ENCODE peak calls at places on chromosomes 2 and 18, in six cellular contexts. One of them, this sample, is unnamed.

GRCh38 chr2:10267036-10267435 is 35.7 kb upstream of the HPCAL1 start:
- DNase-seq in adrenal gland: no peak
- DNase-seq in IMR-90: no peak
- DNase-seq in heart left ventricle: no peak
- DNase-seq in hepatocyte: no peak
- DNase-seq in HAP-1: no peak
- DNase-seq in this sample: no peak

GRCh38 chr2:6452702-6453481 is 412.8 kb downstream of the CMPK2 start:
- DNase-seq in adrenal gland: no peak
- DNase-seq in IMR-90: peak; percentile 12
- DNase-seq in heart left ventricle: no peak
- DNase-seq in hepatocyte: no peak
- DNase-seq in HAP-1: no peak
- DNase-seq in this sample: no peak

GRCh38 chr2:74566423-74567085 is 12.0 kb downstream of the DOK1 start:
- DNase-seq in adrenal gland: no peak
- DNase-seq in IMR-90: peak; percentile 75
- DNase-seq in heart left ventricle: no peak
- DNase-seq in hepatocyte: no peak
- DNase-seq in HAP-1: no peak
- DNase-seq in this sample: no peak

GRCh38 chr2:70014959-70015358 is 53.5 kb upstream of the ASPRV1 start:
- DNase-seq in adrenal gland: no peak
- DNase-seq in IMR-90: no peak
- DNase-seq in heart left ventricle: no peak
- DNase-seq in hepatocyte: no peak
- DNase-seq in HAP-1: no peak
- DNase-seq in this sample: no peak

GRCh38 chr2:20624884-20625485 is 25.9 kb downstream of the HS1BP3 start:
- DNase-seq in adrenal gland: no peak
- DNase-seq in IMR-90: no peak
- DNase-seq in heart left ventricle: no peak
- DNase-seq in hepatocyte: no peak
- DNase-seq in HAP-1: no peak
- DNase-seq in this sample: no peak

GRCh38 chr2:28997237-28997846 is 16.2 kb downstream of the TOGARAM2 start:
- DNase-seq in adrenal gland: peak; percentile 32
- DNase-seq in IMR-90: peak; percentile 22
- DNase-seq in heart left ventricle: no peak
- DNase-seq in hepatocyte: no peak
- DNase-seq in HAP-1: no peak
- DNase-seq in this sample: no peak

GRCh38 chr2:190794466-190795184 is 86.0 kb upstream of the GLS start:
- DNase-seq in adrenal gland: no peak
- DNase-seq in IMR-90: peak; percentile 45
- DNase-seq in heart left ventricle: no peak
- DNase-seq in hepatocyte: no peak
- DNase-seq in HAP-1: no peak
- DNase-seq in this sample: no peak

GRCh38 chr18:55647331-55647730 is 59.3 kb upstream of the TCF4 start:
- DNase-seq in adrenal gland: no peak
- DNase-seq in IMR-90: no peak
- DNase-seq in heart left ventricle: no peak
- DNase-seq in hepatocyte: no peak
- DNase-seq in HAP-1: no peak
- DNase-seq in this sample: no peak

GRCh38 chr2:241817126-241817820 is 8.3 kb downstream of the NEU4 start:
- DNase-seq in adrenal gland: no peak
- DNase-seq in IMR-90: no peak
- DNase-seq in heart left ventricle: no peak
- DNase-seq in hepatocyte: no peak
- DNase-seq in HAP-1: no peak
- DNase-seq in this sample: no peak

GRCh38 chr2:30232027-30232800 is 880 bp downstream of the LBH start:
- DNase-seq in adrenal gland: peak; percentile 20
- DNase-seq in IMR-90: peak; percentile 47
- DNase-seq in heart left ventricle: peak; percentile 75
- DNase-seq in hepatocyte: peak; percentile 84
- DNase-seq in HAP-1: peak; percentile 75
- DNase-seq in this sample: peak; percentile 62

GRCh38 chr2:183283176-183283575 is 158.9 kb downstream of the NUP35 start:
- DNase-seq in adrenal gland: no peak
- DNase-seq in IMR-90: no peak
- DNase-seq in heart left ventricle: no peak
- DNase-seq in hepatocyte: no peak
- DNase-seq in HAP-1: no peak
- DNase-seq in this sample: no peak

GRCh38 chr18:64134044-64134757 is 14.7 kb downstream of the LINC00305 start:
- DNase-seq in adrenal gland: no peak
- DNase-seq in IMR-90: no peak
- DNase-seq in heart left ventricle: no peak
- DNase-seq in hepatocyte: no peak
- DNase-seq in HAP-1: no peak
- DNase-seq in this sample: no peak

GRCh38 chr2:171365778-171366177 is 68.0 kb downstream of the METTL8 start:
- DNase-seq in adrenal gland: no peak
- DNase-seq in IMR-90: no peak
- DNase-seq in heart left ventricle: no peak
- DNase-seq in hepatocyte: no peak
- DNase-seq in HAP-1: no peak
- DNase-seq in this sample: no peak

GRCh38 chr2:47298739-47299138 is 104.2 kb upstream of the MSH2 start:
- DNase-seq in adrenal gland: no peak
- DNase-seq in IMR-90: no peak
- DNase-seq in heart left ventricle: no peak
- DNase-seq in hepatocyte: no peak
- DNase-seq in HAP-1: no peak
- DNase-seq in this sample: no peak

GRCh38 chr2:173884403-173884802 is 80.8 kb downstream of the SP3 start:
- DNase-seq in adrenal gland: peak; percentile 84
- DNase-seq in IMR-90: peak; percentile 32
- DNase-seq in heart left ventricle: peak; percentile 69
- DNase-seq in hepatocyte: peak; percentile 29
- DNase-seq in HAP-1: peak; percentile 34
- DNase-seq in this sample: peak; percentile 70

GRCh38 chr2:201223089-201224073 is 37.0 kb upstream of the CASP8 start:
- DNase-seq in adrenal gland: no peak
- DNase-seq in IMR-90: no peak
- DNase-seq in heart left ventricle: no peak
- DNase-seq in hepatocyte: no peak
- DNase-seq in HAP-1: no peak
- DNase-seq in this sample: no peak

GRCh38 chr2:165401285-165401852 is 68.1 kb upstream of the CSRNP3 start:
- DNase-seq in adrenal gland: peak; percentile 41
- DNase-seq in IMR-90: peak; percentile 79
- DNase-seq in heart left ventricle: no peak
- DNase-seq in hepatocyte: peak; percentile 88
- DNase-seq in HAP-1: peak; percentile 75
- DNase-seq in this sample: peak; percentile 81

GRCh38 chr2:107466241-107466640 is 360.5 kb upstream of the RGPD4 start:
- DNase-seq in adrenal gland: no peak
- DNase-seq in IMR-90: no peak
- DNase-seq in heart left ventricle: no peak
- DNase-seq in hepatocyte: no peak
- DNase-seq in HAP-1: no peak
- DNase-seq in this sample: no peak

GRCh38 chr2:102950547-102950946 is 188.7 kb downstream of the TMEM182 start:
- DNase-seq in adrenal gland: no peak
- DNase-seq in IMR-90: no peak
- DNase-seq in heart left ventricle: no peak
- DNase-seq in hepatocyte: no peak
- DNase-seq in HAP-1: no peak
- DNase-seq in this sample: no peak

DNA sequence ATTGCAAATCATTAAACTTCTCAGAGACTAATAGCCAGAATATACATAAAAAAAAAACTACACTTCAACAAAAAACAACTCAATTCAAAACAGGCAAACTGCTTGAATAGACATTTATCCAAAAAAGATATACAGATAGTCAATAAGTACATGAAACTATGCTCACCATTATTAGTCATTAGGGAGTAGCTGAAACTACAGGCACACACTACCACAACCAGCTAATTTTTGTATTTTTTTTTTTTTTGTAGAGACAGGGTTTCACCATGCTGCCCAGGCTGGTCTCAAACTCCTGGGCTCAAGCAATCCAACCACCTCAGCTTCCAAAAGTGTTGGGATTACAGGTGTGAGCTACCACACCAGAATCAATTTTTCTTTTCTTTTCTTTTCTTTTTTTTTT is 16.9 kb downstream of the RPRD1A start:
- DNase-seq in adrenal gland: no peak
- DNase-seq in IMR-90: no peak
- DNase-seq in heart left ventricle: no peak
- DNase-seq in hepatocyte: no peak
- DNase-seq in HAP-1: no peak
- DNase-seq in this sample: no peak
- H3K4me3 ChIP-seq in adrenal gland: no peak overlapping the region
- H3K4me3 ChIP-seq in IMR-90: no peak overlapping the region
- H3K4me3 ChIP-seq in heart left ventricle: no peak overlapping the region
- H3K4me3 ChIP-seq in hepatocyte: no peak overlapping the region
- H3K4me3 ChIP-seq in HAP-1: no peak overlapping the region
- H3K4me3 ChIP-seq in this sample: no peak overlapping the region

GRCh38 chr2:110799376-110799775 is 67.0 kb downstream of the ACOXL start:
- DNase-seq in adrenal gland: no peak
- DNase-seq in IMR-90: no peak
- DNase-seq in heart left ventricle: no peak
- DNase-seq in hepatocyte: no peak
- DNase-seq in HAP-1: no peak
- DNase-seq in this sample: no peak
- H3K27me3 ChIP-seq in adrenal gland: no peaks in the 10 kb centered on the region
- H3K27me3 ChIP-seq in IMR-90: peaks cover 26% of the 10 kb centered on the region
- H3K27me3 ChIP-seq in heart left ventricle: no peaks in the 10 kb centered on the region
- H3K27me3 ChIP-seq in hepatocyte: no peaks in the 10 kb centered on the region
- H3K27me3 ChIP-seq in HAP-1: peaks cover 20% of the 10 kb centered on the region
- H3K27me3 ChIP-seq in this sample: no peaks in the 10 kb centered on the region

GRCh38 chr2:159091381-159091780 is 122.9 kb downstream of the TANC1 start:
- DNase-seq in adrenal gland: no peak
- DNase-seq in IMR-90: peak; percentile 84
- DNase-seq in heart left ventricle: no peak
- DNase-seq in hepatocyte: no peak
- DNase-seq in HAP-1: no peak
- DNase-seq in this sample: no peak

GRCh38 chr2:159091981-159092380 is 123.5 kb downstream of the TANC1 start:
- DNase-seq in adrenal gland: no peak
- DNase-seq in IMR-90: no peak
- DNase-seq in heart left ventricle: no peak
- DNase-seq in hepatocyte: no peak
- DNase-seq in HAP-1: no peak
- DNase-seq in this sample: no peak

GRCh38 chr2:159088906-159089305 is 120.5 kb downstream of the TANC1 start:
- DNase-seq in adrenal gland: no peak
- DNase-seq in IMR-90: no peak
- DNase-seq in heart left ventricle: no peak
- DNase-seq in hepatocyte: no peak
- DNase-seq in HAP-1: peak; percentile 66
- DNase-seq in this sample: no peak

GRCh38 chr2:159090514-159091201 is 122.2 kb downstream of the TANC1 start:
- DNase-seq in adrenal gland: no peak
- DNase-seq in IMR-90: peak; percentile 38
- DNase-seq in heart left ventricle: no peak
- DNase-seq in hepatocyte: no peak
- DNase-seq in HAP-1: no peak
- DNase-seq in this sample: peak; percentile 54

GRCh38 chr2:159089543-159089942 is 121.1 kb downstream of the TANC1 start:
- DNase-seq in adrenal gland: no peak
- DNase-seq in IMR-90: no peak
- DNase-seq in heart left ventricle: peak; percentile 78
- DNase-seq in hepatocyte: no peak
- DNase-seq in HAP-1: no peak
- DNase-seq in this sample: no peak
- H3K4me1 ChIP-seq in adrenal gland: peaks cover 78% of the 10 kb centered on the region
- H3K4me1 ChIP-seq in IMR-90: peaks cover 47% of the 10 kb centered on the region
- H3K4me1 ChIP-seq in heart left ventricle: peaks cover 100% of the 10 kb centered on the region
- H3K4me1 ChIP-seq in hepatocyte: peaks cover 45% of the 10 kb centered on the region
- H3K4me1 ChIP-seq in HAP-1: peaks cover 32% of the 10 kb centered on the region
- H3K4me1 ChIP-seq in this sample: peaks cover 43% of the 10 kb centered on the region

DNA sequence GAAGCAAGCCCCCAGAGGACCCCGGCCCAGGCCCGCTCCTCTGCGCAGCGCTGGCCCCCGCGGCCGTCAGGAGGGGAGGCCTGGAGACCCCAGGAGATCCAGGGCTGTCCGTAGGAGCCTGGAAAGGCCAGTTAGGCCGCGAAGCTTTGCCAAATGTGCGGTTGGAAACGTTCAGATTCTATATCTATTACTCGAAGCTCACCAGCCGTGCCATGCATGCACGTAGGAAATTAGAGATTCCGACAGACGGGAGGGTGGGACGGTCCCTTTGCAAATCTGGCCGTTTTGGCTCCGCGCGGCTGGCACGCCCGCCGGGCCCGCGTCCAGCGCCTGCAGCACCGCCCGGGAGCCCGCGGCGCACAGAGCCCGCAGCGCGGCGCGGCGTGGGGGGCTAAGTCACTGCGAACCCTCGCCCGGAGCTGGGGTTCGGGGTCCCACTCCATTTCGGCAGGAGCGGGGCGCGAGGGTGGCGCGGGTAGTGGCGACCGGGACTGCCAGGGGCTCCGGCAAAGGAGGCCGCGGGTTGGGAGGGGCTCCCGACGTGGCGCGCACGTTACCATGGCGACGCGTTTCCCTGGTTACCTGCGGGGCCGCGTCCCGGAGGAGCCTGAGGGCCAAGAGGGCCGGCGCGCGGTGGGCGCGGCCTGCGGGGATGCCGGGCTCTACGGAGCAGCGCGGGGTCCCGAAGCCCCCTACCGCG is 488.6 kb upstream of the SMIM21 start:
- DNase-seq in adrenal gland: no peak
- DNase-seq in IMR-90: no peak
- DNase-seq in heart left ventricle: peak; percentile 30
- DNase-seq in hepatocyte: peak; percentile 72
- DNase-seq in HAP-1: no peak
- DNase-seq in this sample: peak; percentile 77
- H3K4me3 ChIP-seq in adrenal gland: peak overlapping the region; percentile 26
- H3K4me3 ChIP-seq in IMR-90: no peak overlapping the region
- H3K4me3 ChIP-seq in heart left ventricle: peak overlapping the region; percentile 54
- H3K4me3 ChIP-seq in hepatocyte: peak overlapping the region; percentile 55
- H3K4me3 ChIP-seq in HAP-1: no peak overlapping the region
- H3K4me3 ChIP-seq in this sample: peak overlapping the region; percentile 51

GRCh38 chr2:222424729-222425671 is 657 bp downstream of the SGPP2 start:
- DNase-seq in adrenal gland: peak; percentile 44
- DNase-seq in IMR-90: no peak
- DNase-seq in heart left ventricle: peak; percentile 61
- DNase-seq in hepatocyte: peak; percentile 32
- DNase-seq in HAP-1: no peak
- DNase-seq in this sample: peak; percentile 50
- H3K27me3 ChIP-seq in adrenal gland: no peaks in the 10 kb centered on the region
- H3K27me3 ChIP-seq in IMR-90: peaks cover 29% of the 10 kb centered on the region
- H3K27me3 ChIP-seq in heart left ventricle: peaks cover 30% of the 10 kb centered on the region
- H3K27me3 ChIP-seq in hepatocyte: peaks cover 44% of the 10 kb centered on the region
- H3K27me3 ChIP-seq in HAP-1: peaks cover 29% of the 10 kb centered on the region
- H3K27me3 ChIP-seq in this sample: peaks cover 15% of the 10 kb centered on the region